ENCODE peak calls at places on chromosomes 13 and 19, in four cellular contexts. G is mesenchymal stem cell, H is neuronal stem cell, J is H1. D is an unnamed sample.

GRCh38 chr13:41060723-41061074 is 610 bp upstream of the WBP4 start:
- DNase-seq in G (peak), H (peak), J (peak), D (no peak)

GRCh38 chr19:52336117-52336811 is at the start of gene ZNF610:
- DNase-seq in G (peak), H (peak), J (peak), D (peak)

GRCh38 chr13:47291116-47291656 is 394.3 kb upstream of the HTR2A start:
- DNase-seq in G (no peak), H (no peak), J (no peak), D (no peak)

GRCh38 chr13:101417043-101417406 is 717 bp upstream of the NALCN start:
- DNase-seq in G (peak), H (no peak), J (no peak), D (peak)

GRCh38 chr19:18083929-18084684 is 2.6 kb downstream of the IL12RB1 start:
- DNase-seq in G (no peak), H (no peak), J (no peak), D (no peak)

GRCh38 chr13:33797622-33798021 is 20.3 kb upstream of the RFC3 start:
- DNase-seq in G (peak), H (no peak), J (no peak), D (no peak)

GRCh38 chr19:17069249-17069648 is 6.0 kb downstream of the HAUS8 start:
- DNase-seq in G (no peak), H (no peak), J (no peak), D (no peak)

GRCh38 chr19:51143486-51143885 is 1.4 kb downstream of the SIGLEC7 start:
- DNase-seq in G (no peak), H (no peak), J (no peak), D (no peak)

GRCh38 chr13:60435762-60436374 is 38.8 kb downstream of the TDRD3 start:
- DNase-seq in G (no peak), H (no peak), J (no peak), D (no peak)

GRCh38 chr13:28329395-28330158 is 165.4 kb downstream of the FLT1 start:
- DNase-seq in G (peak), H (no peak), J (no peak), D (peak)

GRCh38 chr19:6030214-6030507 is 52.2 kb upstream of the RANBP3 start:
- DNase-seq in G (peak), H (no peak), J (no peak), D (peak)

GRCh38 chr13:41693434-41693833 is 236.1 kb downstream of the RGCC start:
- DNase-seq in G (no peak), H (no peak), J (no peak), D (no peak)

GRCh38 chr19:55596304-55596703 is 3.0 kb downstream of the FIZ1 start:
- DNase-seq in G (no peak), H (no peak), J (no peak), D (no peak)
- H3K4ac ChIP-seq in G (no peak), H (no peak), J (no peak), D (no peak)

DNA sequence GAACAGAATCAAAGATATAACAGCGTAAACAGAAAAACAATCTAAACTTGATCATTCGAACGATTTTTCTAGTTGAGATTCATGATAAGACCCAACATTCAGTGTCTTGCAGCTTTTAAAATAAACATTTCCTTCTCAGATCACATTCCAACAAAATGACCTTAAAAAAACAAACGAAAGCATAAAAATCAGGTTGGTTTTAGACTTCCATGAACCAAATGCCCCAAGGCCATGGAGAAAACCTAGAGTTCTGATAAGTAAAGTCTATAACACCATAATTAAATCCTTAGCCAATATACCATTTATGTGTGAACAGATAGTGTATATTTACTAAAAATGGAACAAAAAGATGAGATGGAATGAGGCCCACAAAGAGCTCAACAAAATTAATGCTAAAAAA is 55.6 kb downstream of the CAB39L start:
- DNase-seq in G (no peak), H (no peak), J (no peak), D (peak)
- H2BK120ac ChIP-seq in G (no peak), H (no peak), J (no peak), D (no peak)

DNA sequence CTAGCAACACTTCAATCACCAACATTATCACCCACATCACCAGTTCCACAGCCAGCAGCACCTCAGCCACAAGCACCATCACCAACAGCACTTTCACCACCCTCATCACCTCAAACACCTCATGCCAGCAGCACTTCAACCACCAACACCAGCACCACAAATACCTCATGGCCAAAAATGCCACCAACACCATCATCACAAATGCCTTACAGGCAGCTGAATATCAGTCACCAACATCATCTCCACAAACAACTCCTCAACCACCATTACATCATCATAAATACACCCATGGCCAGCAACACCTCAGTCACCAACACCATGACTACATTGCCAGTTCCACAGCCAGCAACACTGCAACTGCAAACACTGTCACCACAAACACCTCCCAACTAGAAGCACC is 10.4 kb downstream of the FCER2 start:
- DNase-seq in G (no peak), H (no peak), J (no peak), D (no peak)
- H2BK15ac ChIP-seq in G (no peak), H (no peak), J (no peak), D (no peak)

GRCh38 chr19:7480222-7480974 is 8.4 kb downstream of the PEX11G start:
- DNase-seq in G (no peak), H (no peak), J (no peak), D (no peak)

GRCh38 chr19:7478843-7479227 is 10.0 kb downstream of the PEX11G start:
- DNase-seq in G (no peak), H (no peak), J (no peak), D (no peak)

GRCh38 chr19:7478173-7478842 is 10.5 kb downstream of the PEX11G start:
- DNase-seq in G (no peak), H (no peak), J (no peak), D (no peak)

GRCh38 chr19:7482584-7483439 is 6.0 kb downstream of the PEX11G start:
- DNase-seq in G (peak), H (no peak), J (peak), D (no peak)

DNA sequence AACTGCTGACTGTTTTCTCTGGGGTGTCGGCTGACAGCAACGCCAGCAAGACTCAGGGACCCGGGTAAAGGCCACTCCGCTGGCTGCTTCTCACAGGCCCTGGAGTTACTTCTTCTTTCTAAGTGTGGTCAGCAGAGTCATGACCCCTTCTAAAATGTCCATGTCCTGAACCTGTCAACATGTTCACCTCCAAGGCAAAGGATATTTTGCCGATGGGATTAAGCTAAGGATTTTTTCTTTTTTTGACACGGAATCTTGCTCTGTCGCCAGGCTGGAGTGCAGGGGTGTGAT is 7.9 kb downstream of the PEX11G start:
- DNase-seq in G (no peak), H (no peak), J (no peak), D (no peak)
- H3K4ac ChIP-seq in G (no peak), H (no peak), J (no peak), D (no peak)

DNA sequence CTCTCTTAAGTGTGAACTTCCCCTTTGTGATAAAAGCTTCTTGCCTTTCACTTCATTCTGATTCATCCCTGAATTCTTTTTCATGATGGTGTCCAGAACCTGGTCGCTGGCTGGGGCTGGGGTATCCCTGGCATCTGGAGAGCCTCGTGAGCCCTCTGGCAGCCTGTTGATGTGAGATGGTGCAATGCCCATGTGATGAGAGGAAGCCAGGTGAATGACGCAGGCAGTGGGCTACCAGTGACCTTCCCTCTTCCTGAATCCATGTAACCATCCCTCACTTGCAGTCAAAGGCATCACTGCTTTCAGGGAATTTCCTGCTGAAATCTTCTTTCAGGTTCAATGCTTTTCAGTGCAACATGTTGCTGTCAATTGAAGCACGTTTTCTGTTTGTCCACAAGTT is 158.6 kb upstream of the SLC10A2 start:
- DNase-seq in G (no peak), H (no peak), J (no peak), D (no peak)
- H2BK120ac ChIP-seq in G (no peak), H (no peak), J (no peak), D (no peak)

DNA sequence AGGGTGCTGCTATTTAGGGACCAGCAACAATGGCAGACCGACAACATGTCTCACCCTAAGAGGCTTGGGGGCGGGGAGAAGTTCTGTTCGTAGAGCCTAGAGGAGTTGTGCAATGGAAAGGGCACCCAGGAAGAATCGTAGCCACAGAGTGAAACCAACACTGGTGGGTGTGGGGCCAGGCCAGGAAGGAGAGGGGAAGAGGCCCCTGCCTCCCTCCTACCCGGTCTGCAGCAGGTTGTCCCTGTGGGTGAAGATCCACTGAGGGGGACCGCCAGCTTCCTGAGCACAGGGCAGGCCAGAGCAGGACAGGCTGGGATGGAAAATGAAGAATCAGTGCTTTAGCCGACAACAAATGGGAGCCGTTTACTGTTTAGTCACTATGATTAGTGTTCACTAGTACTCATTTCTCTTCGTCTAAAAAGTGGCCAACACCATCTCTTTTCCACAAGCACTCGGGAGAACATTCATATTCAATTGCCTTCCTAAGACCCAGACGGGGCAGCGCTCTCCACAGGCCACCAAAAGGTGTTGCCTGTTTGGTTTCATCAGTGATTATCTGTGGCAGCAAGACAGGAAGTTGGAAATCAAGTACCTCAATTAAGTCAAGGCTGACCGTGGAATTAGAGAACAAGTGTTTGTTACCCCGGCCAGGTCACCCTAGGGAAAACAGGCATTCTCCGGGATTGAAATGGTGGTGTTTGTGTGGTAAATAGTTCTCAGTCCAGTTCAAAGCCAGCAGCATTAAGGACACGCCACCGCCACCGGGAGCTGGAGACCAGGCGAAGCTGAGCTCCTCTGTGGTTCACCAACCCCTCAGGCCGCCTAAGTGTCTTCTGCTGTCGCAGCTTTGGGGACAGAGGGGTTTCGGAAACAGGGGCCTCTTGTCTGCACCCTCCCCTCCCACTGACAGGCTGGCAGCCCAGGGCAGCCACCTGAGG is 1.0 kb upstream of the ATP11A start:
- DNase-seq in G (peak), H (no peak), J (no peak), D (no peak)
- H2BK15ac ChIP-seq in G (no peak), H (peak), J (peak), D (no peak)

DNA sequence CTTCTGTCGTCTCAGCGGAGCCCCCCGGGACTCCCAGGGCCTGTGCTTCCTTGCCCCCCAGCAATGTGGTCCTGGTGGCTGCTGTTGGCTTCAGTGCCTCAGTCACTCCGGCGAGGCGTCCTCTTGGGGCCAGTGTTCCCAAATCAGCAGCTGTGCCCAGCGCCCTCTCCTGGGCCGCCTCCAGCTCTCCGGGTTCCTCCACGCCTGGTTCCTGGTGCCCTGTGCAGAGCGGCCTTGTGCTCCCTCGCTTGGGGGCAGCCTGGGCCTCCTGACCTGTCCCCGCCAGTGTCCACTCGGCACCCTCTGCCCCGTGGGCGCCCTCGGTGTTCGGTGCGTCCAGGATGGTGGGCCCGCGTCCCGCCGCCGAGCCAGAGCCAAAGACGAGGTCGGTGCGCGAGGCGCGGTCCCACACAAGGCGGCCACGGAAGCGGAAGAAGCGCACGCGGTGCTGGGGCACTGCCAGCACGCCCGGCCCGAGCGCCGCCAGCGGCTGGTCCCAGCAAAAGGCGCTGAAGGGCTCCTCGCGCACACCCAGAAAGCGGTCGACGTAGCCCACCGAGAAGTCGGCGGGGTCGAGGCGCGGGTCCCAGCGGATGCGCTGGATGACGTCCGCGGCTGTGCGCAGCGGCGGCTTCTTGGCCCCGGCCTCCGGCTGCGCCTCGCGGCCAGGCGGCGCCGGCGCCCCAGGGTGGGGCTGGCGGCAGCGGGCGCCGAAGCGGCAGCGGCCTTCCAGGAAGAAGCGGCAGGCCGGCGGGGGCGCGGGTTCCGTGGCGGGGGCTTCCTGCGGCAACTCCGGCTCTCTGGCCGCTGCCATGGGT is 656 bp downstream of the LENG9 start:
- DNase-seq in G (peak), H (peak), J (no peak), D (peak)
- H3K4ac ChIP-seq in G (peak), H (peak), J (peak), D (peak)

GRCh38 chr19:44891016-44891882 is at the start of gene TOMM40:
- DNase-seq in G (peak), H (no peak), J (no peak), D (peak)
- H2BK120ac ChIP-seq in G (peak), H (no peak), J (no peak), D (no peak)

GRCh38 chr13:74443623-74444022 is 309.4 kb upstream of the KLF12 start:
- DNase-seq in G (peak), H (no peak), J (no peak), D (peak)
- H2BK15ac ChIP-seq in G (no peak), H (no peak), J (no peak), D (no peak)

D was measured in IMR-90.